ENCODE peak calls at places on chromosomes 16 and 17, in nine cellular contexts. W, B, D, G, Q, N, P, K and Z are unnamed samples.

GRCh38 chr17:64236827-64237403 is 26.1 kb downstream of the TEX2 start:
- DNase-seq in W (no peak), B (no peak), D (no peak), G (no peak), Q (no peak), N (no peak), P (no peak), K (no peak), Z (no peak)

GRCh38 chr17:40646791-40647548 is 648 bp downstream of the SMARCE1 start:
- DNase-seq in W (peak), B (peak), D (no peak), G (no peak), Q (peak), N (no peak), P (no peak), K (no peak), Z (no peak)

GRCh38 chr17:45149037-45149668 is 878 bp downstream of the HEXIM1 start:
- DNase-seq in W (peak), B (no peak), D (peak), G (peak), Q (peak), N (peak), P (no peak), K (peak), Z (peak)

GRCh38 chr17:44826123-44826790 is 3.8 kb downstream of the GJC1 start:
- DNase-seq in W (peak), B (no peak), D (peak), G (no peak), Q (no peak), N (no peak), P (no peak), K (no peak), Z (no peak)

GRCh38 chr16:66335704-66336329 is 30.7 kb upstream of the CDH5 start:
- DNase-seq in W (peak), B (peak), D (peak), G (peak), Q (no peak), N (no peak), P (no peak), K (no peak), Z (no peak)

GRCh38 chr16:27424772-27425498 is 23.0 kb downstream of the IL21R start:
- DNase-seq in W (no peak), B (no peak), D (peak), G (no peak), Q (no peak), N (no peak), P (no peak), K (no peak), Z (no peak)

GRCh38 chr16:31707743-31708335 is 165.8 kb upstream of the ZNF267 start:
- DNase-seq in W (no peak), B (no peak), D (no peak), G (no peak), Q (no peak), N (no peak), P (no peak), K (no peak), Z (no peak)

GRCh38 chr17:11625878-11626277 is 27.6 kb downstream of the DNAH9 start:
- DNase-seq in W (no peak), B (no peak), D (no peak), G (no peak), Q (no peak), N (no peak), P (no peak), K (no peak), Z (no peak)

GRCh38 chr16:59684911-59685310 is 950.8 kb upstream of the GOT2 start:
- DNase-seq in W (peak), B (no peak), D (no peak), G (no peak), Q (no peak), N (no peak), P (no peak), K (no peak), Z (no peak)